ENCODE peak calls at places on chromosomes 1 and 21, in ten cellular contexts. L, P, D, Y, W, U, A, N, H and E are unnamed samples.

GRCh38 chr1:202162418-202163280 is 2.2 kb upstream of the PTPN7 start:
- DNase-seq in D (no peak), N (no peak), L (no peak), H (no peak), P (no peak), U (no peak), W (peak), Y (no peak), A (no peak), E (no peak)

GRCh38 chr1:12230549-12231275 is 882 bp downstream of the VPS13D start:
- DNase-seq in L (peak), P (peak), U (peak), A (peak), H (peak), W (peak), Y (peak), N (no peak), D (no peak), E (no peak)

GRCh38 chr1:219088778-219089557 is 84.7 kb upstream of the LYPLAL1 start:
- DNase-seq in D (peak), U (no peak), H (no peak), A (peak), Y (peak), L (peak), N (peak), P (peak), W (no peak), E (no peak)

GRCh38 chr1:61282387-61282786 is 200.0 kb downstream of the NFIA start:
- DNase-seq in L (peak), Y (peak), P (no peak), H (no peak), U (no peak), W (no peak), D (no peak), N (peak), A (no peak), E (no peak)

GRCh38 chr1:117683571-117684285 is 77.9 kb downstream of the TENT5C start:
- DNase-seq in U (no peak), N (peak), P (no peak), A (no peak), L (peak), D (no peak), W (no peak), Y (no peak), H (no peak), E (peak)

GRCh38 chr1:111758373-111758772 is 2.7 kb downstream of the DDX20 start:
- DNase-seq in N (no peak), U (no peak), P (no peak), D (no peak), H (no peak), A (peak), Y (no peak), L (no peak), W (no peak), E (no peak)

GRCh38 chr1:227391204-227391603 is 72.9 kb upstream of the CDC42BPA start:
- DNase-seq in U (no peak), A (no peak), L (no peak), P (no peak), N (no peak), W (no peak), Y (no peak), D (no peak), H (no peak), E (no peak)

GRCh38 chr1:114756949-114757454 is 782 bp downstream of the CSDE1 start:
- DNase-seq in A (peak), U (no peak), H (peak), W (peak), D (no peak), L (peak), N (peak), Y (peak), P (peak), E (no peak)

GRCh38 chr1:39980555-39981313 is 25.8 kb downstream of the MFSD2A start:
- DNase-seq in A (peak), U (no peak), P (peak), N (no peak), Y (no peak), W (no peak), D (no peak), L (no peak), H (no peak), E (no peak)

GRCh38 chr1:11963622-11964021 is 16.6 kb upstream of the MFN2 start:
- DNase-seq in A (no peak), H (no peak), N (no peak), W (no peak), Y (no peak), D (no peak), P (no peak), U (no peak), L (no peak), E (no peak)

GRCh38 chr1:232766224-232766890 is 38.9 kb upstream of the MAP10 start:
- DNase-seq in L (peak), P (no peak), A (no peak), Y (peak), W (no peak), U (no peak), D (no peak), N (peak), H (no peak), E (no peak)

GRCh38 chr1:245606157-245606725 is 451.5 kb downstream of the KIF26B start:
- DNase-seq in W (no peak), D (no peak), A (no peak), H (no peak), N (no peak), Y (no peak), L (no peak), U (no peak), P (no peak), E (no peak)

GRCh38 chr1:192474080-192474683 is 101.4 kb upstream of the RGS1 start:
- DNase-seq in N (peak), P (peak), W (no peak), U (no peak), Y (peak), L (peak), D (no peak), H (peak), A (peak), E (no peak)

GRCh38 chr1:230515451-230516145 is 89.5 kb upstream of the PGBD5 start:
- DNase-seq in H (no peak), A (no peak), W (no peak), N (no peak), Y (no peak), L (no peak), U (peak), D (no peak), P (no peak), E (no peak)

GRCh38 chr21:35521293-35521692 is 472.2 kb upstream of the RUNX1 start:
- DNase-seq in U (no peak), H (no peak), N (no peak), P (no peak), D (no peak), W (no peak), Y (no peak), A (no peak), L (no peak), E (no peak)
- TF ChIP-seq CTCF in U (peak), H (no peak), N (no peak), P (no peak), D (no peak), W (no peak), Y (no peak), A (no peak), L (no peak), E (no peak)

GRCh38 chr1:234781241-234782056 is 171.5 kb upstream of the IRF2BP2 start:
- DNase-seq in P (no peak), U (no peak), D (no peak), N (no peak), Y (no peak), L (peak), A (peak), H (no peak), W (no peak), E (peak)
- TF ChIP-seq CTCF in P (no peak), U (peak), D (peak), N (no peak), Y (no peak), L (no peak), A (no peak), H (no peak), W (no peak), E (no peak)

GRCh38 chr1:24055681-24056080 is 56.3 kb downstream of the MYOM3 start:
- DNase-seq in A (no peak), U (no peak), W (no peak), N (no peak), L (no peak), Y (no peak), P (no peak), H (no peak), D (no peak), E (no peak)
- TF ChIP-seq CTCF in A (no peak), U (no peak), W (no peak), N (no peak), L (no peak), Y (no peak), P (no peak), H (no peak), D (no peak), E (no peak)

DNA sequence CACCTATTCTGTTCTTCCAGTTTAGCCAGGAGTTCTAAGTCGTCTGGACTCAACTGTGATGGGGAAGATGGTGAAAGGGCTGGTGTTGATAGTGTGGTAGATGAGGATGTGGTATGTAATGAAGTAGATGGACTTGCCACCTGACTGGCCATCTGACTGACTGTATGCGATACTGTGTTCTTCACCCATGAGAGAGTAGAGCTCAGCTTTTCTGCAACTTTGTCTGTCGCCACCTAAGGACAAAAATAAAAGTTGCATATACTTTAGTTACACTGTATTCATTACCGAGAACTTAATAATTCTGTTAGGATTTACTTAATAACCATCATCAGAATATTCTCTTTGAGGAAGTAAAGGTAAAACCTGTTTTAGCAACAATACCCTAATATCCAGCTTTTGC is 48.5 kb downstream of the EVI5 start:
- DNase-seq in U (no peak), W (no peak), L (no peak), D (no peak), Y (no peak), P (peak), H (no peak), N (peak), A (peak), E (no peak)
- TF ChIP-seq CTCF in U (peak), W (no peak), L (peak), D (peak), Y (no peak), P (peak), H (no peak), N (peak), A (peak), E (peak)